ENCODE peak calls at places on chromosomes 3 and 15, in seven cellular contexts. R, P, X, Y, N, F and U are unnamed samples.

GRCh38 chr3:159664011-159664410 is 324.6 kb upstream of the IL12A start:
- DNase-seq in R (peak; percentile 29), P (no peak), X (no peak), Y (no peak), N (peak; percentile 3), F (no peak), U (no peak)

GRCh38 chr3:12187448-12188327 is 29.0 kb upstream of the TIMP4 start:
- DNase-seq in R (peak; percentile 59), P (peak; percentile 48), X (peak; percentile 68), Y (no peak), N (no peak), F (peak; percentile 87), U (peak; percentile 98)

GRCh38 chr3:197204729-197205128 is 93.7 kb downstream of the DLG1 start:
- DNase-seq in R (no peak), P (no peak), X (no peak), Y (no peak), N (no peak), F (no peak), U (no peak)

GRCh38 chr3:80733522-80734176 is 965.9 kb upstream of the ROBO1 start:
- DNase-seq in R (peak; percentile 60), P (peak; percentile 94), X (peak; percentile 1), Y (no peak), N (no peak), F (no peak), U (peak; percentile 63)

GRCh38 chr3:172522871-172523818 is at the start of gene TNFSF10:
- DNase-seq in R (peak; percentile 92), P (no peak), X (no peak), Y (peak; percentile 51), N (no peak), F (peak; percentile 68), U (peak; percentile 95)

GRCh38 chr3:41200669-41201021 is 1.3 kb downstream of the CTNNB1 start:
- DNase-seq in R (peak; percentile 58), P (peak; percentile 72), X (peak; percentile 58), Y (peak; percentile 3), N (no peak), F (no peak), U (peak; percentile 51)

GRCh38 chr15:51672100-51672731 is 9.1 kb upstream of the SCG3 start:
- DNase-seq in R (no peak), P (no peak), X (no peak), Y (no peak), N (no peak), F (no peak), U (peak; percentile 83)

GRCh38 chr3:150733373-150733935 is 29.5 kb downstream of the SIAH2 start:
- DNase-seq in R (no peak), P (peak; percentile 40), X (no peak), Y (no peak), N (no peak), F (no peak), U (no peak)

GRCh38 chr3:188513662-188514328 is 359.8 kb downstream of the LPP start:
- DNase-seq in R (no peak), P (peak; percentile 53), X (no peak), Y (no peak), N (no peak), F (no peak), U (no peak)

GRCh38 chr3:42495393-42495792 is 7.0 kb upstream of the VIPR1 start:
- DNase-seq in R (no peak), P (no peak), X (no peak), Y (no peak), N (no peak), F (no peak), U (no peak)

GRCh38 chr3:172312006-172312405 is 136.2 kb downstream of the GHSR start:
- DNase-seq in R (no peak), P (no peak), X (peak; percentile 42), Y (no peak), N (no peak), F (no peak), U (no peak)

GRCh38 chr3:195209836-195210551 is 61.0 kb downstream of the XXYLT1 start:
- DNase-seq in R (no peak), P (no peak), X (peak; percentile 75), Y (no peak), N (no peak), F (no peak), U (no peak)

GRCh38 chr3:16410659-16411058 is 102.8 kb downstream of the RFTN1 start:
- DNase-seq in R (peak; percentile 22), P (no peak), X (no peak), Y (no peak), N (no peak), F (no peak), U (no peak)

GRCh38 chr3:11204697-11205397 is 50.6 kb downstream of the HRH1 start:
- DNase-seq in R (no peak), P (no peak), X (no peak), Y (no peak), N (peak; percentile 69), F (no peak), U (no peak)

GRCh38 chr3:52774066-52774713 is 3.2 kb upstream of the ITIH1 start:
- DNase-seq in R (no peak), P (no peak), X (no peak), Y (no peak), N (no peak), F (no peak), U (no peak)

GRCh38 chr3:47646362-47646761 is 67.7 kb upstream of the CSPG5 start:
- DNase-seq in R (no peak), P (no peak), X (peak; percentile 54), Y (no peak), N (no peak), F (no peak), U (no peak)

GRCh38 chr3:54538346-54538745 is 389.5 kb downstream of the LRTM1 start:
- DNase-seq in R (no peak), P (no peak), X (no peak), Y (no peak), N (no peak), F (no peak), U (no peak)